ENCODE peak calls at places on chromosomes 11 and 22, in seven cellular contexts. T is stomach; Y is effector memory CD4-positive, alpha-beta T cell; K is left ventricle myocardium inferior; G is HepG2; P is IMR-90; F is neuronal stem cell. Z is an unnamed sample.

GRCh38 chr22:27879923-27880322 is 39.1 kb downstream of the PITPNB start:
- DNase-seq in F (no peak), T (no peak), Y (no peak), G (peak; percentile 56), P (peak; percentile 54), K (no peak), Z (no peak)

GRCh38 chr11:6545917-6546605 is 49.0 kb downstream of the DNHD1 start:
- DNase-seq in Y (no peak), T (no peak), P (no peak), K (peak; percentile 43), G (no peak), F (no peak), Z (no peak)

GRCh38 chr11:103806130-103806900 is 230.1 kb upstream of the DDI1 start:
- DNase-seq in K (no peak), P (peak; percentile 93), Y (no peak), F (no peak), G (no peak), T (no peak), Z (no peak)

GRCh38 chr22:29143848-29144785 is 61.6 kb upstream of the EMID1 start:
- DNase-seq in G (no peak), F (no peak), Y (no peak), P (no peak), T (peak; percentile 21), K (no peak), Z (no peak)

GRCh38 chr11:47124675-47125074 is 52.0 kb downstream of the ARFGAP2 start:
- DNase-seq in K (no peak), Y (no peak), T (no peak), F (no peak), P (no peak), G (no peak), Z (no peak)

GRCh38 chr11:76209956-76210885 is 3.9 kb upstream of the WNT11 start:
- DNase-seq in G (no peak), F (peak; percentile 51), P (peak; percentile 74), K (peak; percentile 77), Y (no peak), T (peak; percentile 50), Z (peak; percentile 36)

GRCh38 chr11:1236316-1237127 is 13.7 kb downstream of the MUC5B start:
- DNase-seq in T (no peak), F (no peak), G (no peak), Y (no peak), P (no peak), K (no peak), Z (peak; percentile 4)

GRCh38 chr11:33935466-33935865 is 43.6 kb upstream of the LMO2 start:
- DNase-seq in T (no peak), P (no peak), Y (no peak), K (no peak), F (no peak), G (no peak), Z (no peak)

GRCh38 chr11:2801711-2802388 is 83.7 kb downstream of the CDKN1C start:
- DNase-seq in F (no peak), K (peak; percentile 10), P (no peak), Y (no peak), T (peak; percentile 23), G (no peak), Z (no peak)

GRCh38 chr11:58958500-58958899 is 19.2 kb downstream of the GLYATL1 start:
- DNase-seq in G (peak; percentile 23), K (no peak), Y (no peak), F (no peak), T (peak; percentile 57), P (no peak), Z (peak; percentile 7)

GRCh38 chr11:87966744-87967143 is 208.5 kb downstream of the RAB38 start:
- DNase-seq in G (no peak), P (no peak), F (peak; percentile 6), T (no peak), Y (no peak), K (no peak), Z (no peak)

DNA sequence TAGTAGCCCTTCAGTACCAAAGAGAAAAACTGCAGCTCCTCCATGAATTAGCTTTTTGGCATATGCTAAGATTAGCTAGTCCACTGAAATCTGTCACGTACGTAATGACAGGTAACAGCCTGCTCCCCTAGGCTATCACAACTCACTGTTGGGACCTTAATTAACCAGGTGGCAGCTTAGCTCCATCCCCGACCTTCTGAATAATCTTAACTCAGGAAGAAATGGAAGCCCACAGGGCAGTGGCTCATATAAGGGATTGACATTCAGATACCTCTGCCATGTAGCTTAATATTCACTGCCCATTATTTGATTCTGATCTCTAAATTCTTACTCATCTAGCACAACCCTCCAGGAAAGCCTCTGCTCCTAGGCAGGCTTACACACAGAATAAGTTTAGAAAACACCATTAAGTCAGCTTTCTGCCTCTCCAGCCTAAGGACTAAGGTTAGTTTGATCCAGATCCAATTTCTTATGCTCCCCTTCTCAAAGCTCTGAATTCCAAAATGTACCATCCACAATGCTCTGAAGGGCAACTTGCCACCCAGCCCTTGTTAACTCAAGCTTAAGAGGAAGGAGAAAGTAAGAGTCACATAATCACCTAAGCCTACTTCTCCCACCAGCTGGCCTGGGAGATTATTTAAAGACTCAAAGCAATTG is 5.0 kb downstream of the HSPA8 start:
- DNase-seq in T (no peak), K (no peak), F (no peak), P (no peak), G (no peak), Y (no peak), Z (no peak)
- H3K27ac ChIP-seq in T (peak overlapping the region; percentile 7), K (peak overlapping the region; percentile 3), F (no peak overlapping the region), P (no peak overlapping the region), G (no peak overlapping the region), Y (peak overlapping the region; percentile 50), Z (peak overlapping the region; percentile 99)

GRCh38 chr11:129643031-129643721 is 172.5 kb upstream of the TMEM45B start:
- DNase-seq in P (peak; percentile 74), T (no peak), G (no peak), K (no peak), F (no peak), Y (no peak), Z (no peak)

GRCh38 chr11:129644326-129644725 is 171.3 kb upstream of the TMEM45B start:
- DNase-seq in K (no peak), F (no peak), G (no peak), Y (no peak), T (no peak), P (no peak), Z (no peak)

GRCh38 chr11:129640671-129641070 is 175.0 kb upstream of the TMEM45B start:
- DNase-seq in K (no peak), Y (no peak), T (no peak), F (no peak), G (no peak), P (no peak), Z (no peak)

DNA sequence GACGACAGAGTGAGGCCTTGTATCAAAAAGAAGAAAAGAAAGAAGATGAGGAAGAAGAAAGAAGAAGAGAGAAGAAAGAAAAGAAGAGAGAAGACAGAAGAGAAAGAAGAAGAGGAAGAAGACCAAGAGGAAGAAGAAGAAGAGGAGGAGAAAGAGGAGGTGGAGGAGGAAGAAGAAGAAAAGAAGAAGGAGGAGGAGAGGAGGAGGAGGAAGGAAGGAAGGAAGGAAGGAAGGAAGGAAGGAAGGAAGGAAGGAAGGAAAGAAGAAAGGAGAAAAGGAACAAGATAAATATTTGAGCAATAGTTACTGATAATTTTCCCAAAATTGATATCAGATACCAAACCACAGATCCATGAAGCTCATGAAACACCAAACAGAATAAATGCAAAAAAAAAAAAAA is 169.7 kb upstream of the TMEM45B start:
- DNase-seq in Y (no peak), P (no peak), T (no peak), G (no peak), F (no peak), K (no peak), Z (no peak)
- H3K4me1 ChIP-seq in Y (no peaks in the 10 kb centered on the region), P (peaks cover 4% of the 10 kb centered on the region), T (no peaks in the 10 kb centered on the region), G (no peaks in the 10 kb centered on the region), F (no peaks in the 10 kb centered on the region), K (no peaks in the 10 kb centered on the region), Z (no peaks in the 10 kb centered on the region)

GRCh38 chr11:69918938-69919650 is 99.9 kb upstream of the FGF3 start:
- DNase-seq in K (peak; percentile 78), T (peak; percentile 79), Y (peak; percentile 20), G (peak; percentile 50), F (peak; percentile 68), P (peak; percentile 57), Z (peak; percentile 43)

GRCh38 chr11:69916806-69917387 is 97.7 kb upstream of the FGF3 start:
- DNase-seq in T (no peak), G (no peak), F (no peak), K (no peak), Y (no peak), P (no peak), Z (no peak)

GRCh38 chr11:69919659-69920499 is 100.7 kb upstream of the FGF3 start:
- DNase-seq in F (no peak), G (no peak), T (no peak), P (no peak), Y (no peak), K (no peak), Z (no peak)

GRCh38 chr11:69917529-69917928 is 98.3 kb upstream of the FGF3 start:
- DNase-seq in F (no peak), K (no peak), G (no peak), T (no peak), Y (no peak), P (no peak), Z (no peak)

DNA sequence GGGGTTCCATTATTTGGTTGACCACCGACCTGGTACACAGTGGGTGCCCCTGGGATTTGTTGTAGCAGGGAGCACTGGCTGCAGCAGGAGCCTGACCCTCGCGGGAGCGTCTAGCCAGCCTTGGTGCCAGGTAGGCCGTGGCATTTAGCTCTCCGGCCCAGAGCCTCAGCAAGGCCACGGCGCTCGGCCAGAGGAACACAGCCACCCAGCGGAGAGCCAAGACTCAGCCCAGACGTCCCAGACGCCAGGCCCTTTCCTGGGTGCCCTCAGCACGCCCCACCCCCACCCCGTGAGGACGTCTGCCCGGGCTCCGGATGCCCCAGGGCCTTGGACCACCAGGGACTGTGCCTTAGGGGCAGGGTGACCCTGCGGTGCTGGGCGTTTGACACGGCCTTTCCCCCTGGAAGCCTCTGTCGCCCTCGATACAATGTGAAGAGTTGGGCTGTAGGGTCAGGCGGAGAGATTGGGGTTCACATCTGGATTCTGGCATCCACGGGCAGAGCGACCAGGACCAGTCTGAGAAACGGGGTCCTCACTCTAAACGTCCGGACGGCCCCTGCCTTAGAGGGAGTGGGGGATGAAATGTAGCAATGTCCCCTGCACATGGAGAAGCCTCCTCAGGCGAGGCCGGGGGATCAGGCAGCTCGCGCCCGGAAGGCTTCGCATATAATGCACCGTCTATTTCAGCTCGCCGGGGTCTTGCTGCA is 99.2 kb upstream of the FGF3 start:
- DNase-seq in T (peak; percentile 74), P (no peak), K (peak; percentile 50), G (no peak), Y (no peak), F (no peak), Z (no peak)
- H3K27me3 ChIP-seq in T (peaks cover 67% of the 10 kb centered on the region), P (no peaks in the 10 kb centered on the region), K (peaks cover 38% of the 10 kb centered on the region), G (peaks cover 1% of the 10 kb centered on the region), Y (peaks cover 3% of the 10 kb centered on the region), F (peaks cover 19% of the 10 kb centered on the region), Z (no peaks in the 10 kb centered on the region)

GRCh38 chr11:126413843-126414405 is 58.4 kb downstream of the ST3GAL4 start:
- DNase-seq in K (no peak), Y (no peak), G (no peak), T (no peak), P (no peak), F (no peak), Z (no peak)

GRCh38 chr11:126415128-126415527 is 59.6 kb downstream of the ST3GAL4 start:
- DNase-seq in T (peak; percentile 60), P (peak; percentile 69), Y (no peak), F (no peak), K (peak; percentile 88), G (no peak), Z (no peak)

GRCh38 chr11:126415669-126416420 is 60.4 kb downstream of the ST3GAL4 start:
- DNase-seq in P (no peak), G (no peak), K (peak; percentile 89), F (no peak), T (peak; percentile 49), Y (no peak), Z (no peak)

GRCh38 chr11:126413426-126413825 is 57.9 kb downstream of the ST3GAL4 start:
- DNase-seq in P (no peak), T (no peak), K (no peak), F (no peak), G (no peak), Y (no peak), Z (no peak)

GRCh38 chr11:126414615-126415014 is 59.1 kb downstream of the ST3GAL4 start:
- DNase-seq in T (no peak), K (no peak), P (no peak), G (no peak), Y (no peak), F (no peak), Z (no peak)
- H3K27ac ChIP-seq in T (peak overlapping the region; percentile 90), K (peak overlapping the region; percentile 91), P (peak overlapping the region; percentile 60), G (no peak overlapping the region), Y (no peak overlapping the region), F (no peak overlapping the region), Z (no peak overlapping the region)